ENCODE peak calls at places on chromosomes 4 and X, in five cellular contexts. W is OCI-LY7, Z is MM.1S, M is neural progenitor cell, D is HCT116. Y is an unnamed sample.

GRCh38 chr4:145934434-145935047 is 4.1 kb downstream of the ZNF827 start:
- DNase-seq in W (peak), Z (no peak), M (no peak), D (no peak), Y (no peak)

GRCh38 chr4:3816983-3817382 is 50.8 kb downstream of the ADRA2C start:
- DNase-seq in W (no peak), Z (no peak), M (no peak), D (no peak), Y (no peak)

GRCh38 chr4:31408136-31408535 is 688.0 kb downstream of the PCDH7 start:
- DNase-seq in W (no peak), Z (no peak), M (no peak), D (no peak), Y (no peak)

GRCh38 chrX:43706786-43707185 is 50.7 kb downstream of the MAOA start:
- DNase-seq in W (no peak), Z (no peak), M (no peak), D (no peak), Y (no peak)

GRCh38 chrX:48897157-48897620 is 379 bp downstream of the TIMM17B start:
- DNase-seq in W (peak), Z (peak), M (peak), D (peak), Y (peak)

GRCh38 chr4:105139646-105140045 is 7.0 kb upstream of the TET2 start:
- DNase-seq in W (no peak), Z (no peak), M (no peak), D (no peak), Y (no peak)

GRCh38 chr4:186190456-186191265 is 706 bp upstream of the CYP4V2 start:
- DNase-seq in W (peak), Z (peak), M (peak), D (no peak), Y (peak)

GRCh38 chrX:154378059-154378798 is 866 bp upstream of the EMD start:
- DNase-seq in W (peak), Z (no peak), M (no peak), D (no peak), Y (peak)

GRCh38 chr4:182207806-182208483 is 35.3 kb upstream of the TENM3 start:
- DNase-seq in W (no peak), Z (no peak), M (no peak), D (no peak), Y (peak)

GRCh38 chr4:153661215-153661822 is 22.8 kb upstream of the TLR2 start:
- DNase-seq in W (no peak), Z (no peak), M (no peak), D (no peak), Y (no peak)

GRCh38 chrX:17082831-17083230 is 136.4 kb downstream of the REPS2 start:
- DNase-seq in W (peak), Z (peak), M (peak), D (peak), Y (peak)

GRCh38 chr4:95540227-95540626 is 8.5 kb downstream of the UNC5C start:
- DNase-seq in W (no peak), Z (no peak), M (no peak), D (no peak), Y (no peak)

GRCh38 chrX:54427837-54428424 is 12.3 kb upstream of the TSR2 start:
- DNase-seq in W (no peak), Z (peak), M (no peak), D (no peak), Y (no peak)

GRCh38 chr4:3387943-3388348 is 53.8 kb upstream of the HGFAC start:
- DNase-seq in W (no peak), Z (no peak), M (no peak), D (no peak), Y (no peak)

GRCh38 chr4:158125325-158125724 is 47.5 kb downstream of the GASK1B start:
- DNase-seq in W (no peak), Z (no peak), M (no peak), D (no peak), Y (no peak)

GRCh38 chr4:41709844-41710481 is 38.6 kb downstream of the PHOX2B start:
- DNase-seq in W (no peak), Z (no peak), M (no peak), D (no peak), Y (peak)

GRCh38 chrX:100864967-100865366 is 9.2 kb downstream of the NOX1 start:
- DNase-seq in W (no peak), Z (no peak), M (no peak), D (no peak), Y (no peak)

GRCh38 chr4:98963538-98964433 is 31.7 kb upstream of the METAP1 start:
- DNase-seq in W (no peak), Z (no peak), M (no peak), D (no peak), Y (no peak)

GRCh38 chr4:184384056-184384809 is 90.1 kb downstream of the IRF2 start:
- DNase-seq in W (peak), Z (peak), M (peak), D (no peak), Y (peak)

GRCh38 chr4:122899682-122900081 is 22.7 kb downstream of the NUDT6 start:
- DNase-seq in W (no peak), Z (no peak), M (no peak), D (no peak), Y (no peak)

GRCh38 chrX:149938427-149939270 is at the start of gene EOLA2:
- DNase-seq in W (peak), Z (peak), M (peak), D (peak), Y (peak)

GRCh38 chrX:149495573-149496071 is 9.5 kb downstream of the IDS start:
- DNase-seq in W (no peak), Z (no peak), M (no peak), D (peak), Y (peak)

GRCh38 chr4:60241886-60242285 is 958.2 kb upstream of the ADGRL3 start:
- DNase-seq in W (no peak), Z (no peak), M (peak), D (no peak), Y (peak)

GRCh38 chr4:70624226-70624793 is 4.2 kb upstream of the ENAM start:
- DNase-seq in W (no peak), Z (no peak), M (no peak), D (no peak), Y (no peak)

GRCh38 chr4:59339631-59340030 is 1860.5 kb upstream of the ADGRL3 start:
- DNase-seq in W (no peak), Z (no peak), M (peak), D (no peak), Y (no peak)

GRCh38 chr4:92629302-92629701 is 325.5 kb downstream of the GRID2 start:
- DNase-seq in W (no peak), Z (no peak), M (no peak), D (no peak), Y (no peak)

GRCh38 chr4:5707366-5708133 is 809 bp downstream of the EVC2 start:
- DNase-seq in W (no peak), Z (no peak), M (no peak), D (no peak), Y (no peak)

GRCh38 chr4:186203391-186203802 is 12.0 kb downstream of the CYP4V2 start:
- DNase-seq in W (no peak), Z (peak), M (no peak), D (no peak), Y (peak)

GRCh38 chrX:154652311-154653047 is 900 bp downstream of the CTAG2 start:
- DNase-seq in W (no peak), Z (no peak), M (no peak), D (no peak), Y (peak)

GRCh38 chrX:2638279-2638678 is 52.8 kb upstream of the CD99 start:
- DNase-seq in W (no peak), Z (no peak), M (no peak), D (no peak), Y (no peak)

GRCh38 chrX:31091819-31092218 is 20.0 kb upstream of the FTHL17 start:
- DNase-seq in W (no peak), Z (no peak), M (no peak), D (no peak), Y (no peak)

GRCh38 chrX:35382966-35383365 is 415.2 kb upstream of the MAGEB16 start:
- DNase-seq in W (no peak), Z (no peak), M (no peak), D (no peak), Y (no peak)

GRCh38 chrX:136752796-136753195 is 27.9 kb downstream of the ARHGEF6 start:
- DNase-seq in W (no peak), Z (no peak), M (no peak), D (no peak), Y (no peak)

GRCh38 chr4:10734697-10735096 is 50.1 kb upstream of the CLNK start:
- DNase-seq in W (no peak), Z (no peak), M (no peak), D (no peak), Y (no peak)

DNA sequence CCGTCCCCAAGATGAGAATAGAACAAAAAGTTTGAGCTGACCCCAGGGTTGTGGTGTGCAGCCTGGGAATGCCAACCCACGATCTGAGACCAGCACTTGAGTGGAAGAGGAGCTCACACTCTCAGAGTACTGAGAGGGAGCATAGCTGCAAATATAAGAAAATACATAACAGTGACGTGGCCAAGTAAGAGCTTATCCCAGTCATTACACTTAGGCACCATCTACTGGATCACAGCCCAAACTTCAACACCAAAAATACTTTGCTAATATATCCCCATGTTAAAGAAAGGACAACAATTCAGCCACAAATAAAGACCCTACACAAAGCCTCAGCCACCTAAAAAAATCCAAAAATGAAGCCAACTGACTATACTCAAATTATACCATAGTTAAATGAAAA is 33.3 kb upstream of the CXCL6 start:
- DNase-seq in W (no peak), Z (no peak), M (no peak), D (no peak), Y (no peak)
- H2AFZ ChIP-seq in W (no peak), Z (no peak), M (no peak), D (no peak), Y (no peak)

GRCh38 chrX:69153060-69153730 is 12.1 kb downstream of the PJA1 start:
- DNase-seq in W (no peak), Z (no peak), M (peak), D (no peak), Y (peak)
- TF ChIP-seq EZH2phosphoT487 in W (no peak), Z (no peak), M (no peak), D (no peak), Y (no peak)

GRCh38 chr4:87839309-87839946 is 6.7 kb downstream of the MEPE start:
- DNase-seq in W (peak), Z (peak), M (peak), D (no peak), Y (peak)

GRCh38 chr4:87848622-87849351 is 16.0 kb downstream of the MEPE start:
- DNase-seq in W (peak), Z (peak), M (peak), D (peak), Y (peak)

GRCh38 chr4:87844476-87844875 is 11.7 kb downstream of the MEPE start:
- DNase-seq in W (no peak), Z (no peak), M (no peak), D (no peak), Y (no peak)

GRCh38 chr4:87840149-87840548 is 7.4 kb downstream of the MEPE start:
- DNase-seq in W (no peak), Z (no peak), M (no peak), D (no peak), Y (no peak)

GRCh38 chr4:87843936-87844335 is 11.2 kb downstream of the MEPE start:
- DNase-seq in W (no peak), Z (peak), M (no peak), D (no peak), Y (peak)
- H2AFZ ChIP-seq in W (no peak), Z (no peak), M (no peak), D (no peak), Y (no peak)

DNA sequence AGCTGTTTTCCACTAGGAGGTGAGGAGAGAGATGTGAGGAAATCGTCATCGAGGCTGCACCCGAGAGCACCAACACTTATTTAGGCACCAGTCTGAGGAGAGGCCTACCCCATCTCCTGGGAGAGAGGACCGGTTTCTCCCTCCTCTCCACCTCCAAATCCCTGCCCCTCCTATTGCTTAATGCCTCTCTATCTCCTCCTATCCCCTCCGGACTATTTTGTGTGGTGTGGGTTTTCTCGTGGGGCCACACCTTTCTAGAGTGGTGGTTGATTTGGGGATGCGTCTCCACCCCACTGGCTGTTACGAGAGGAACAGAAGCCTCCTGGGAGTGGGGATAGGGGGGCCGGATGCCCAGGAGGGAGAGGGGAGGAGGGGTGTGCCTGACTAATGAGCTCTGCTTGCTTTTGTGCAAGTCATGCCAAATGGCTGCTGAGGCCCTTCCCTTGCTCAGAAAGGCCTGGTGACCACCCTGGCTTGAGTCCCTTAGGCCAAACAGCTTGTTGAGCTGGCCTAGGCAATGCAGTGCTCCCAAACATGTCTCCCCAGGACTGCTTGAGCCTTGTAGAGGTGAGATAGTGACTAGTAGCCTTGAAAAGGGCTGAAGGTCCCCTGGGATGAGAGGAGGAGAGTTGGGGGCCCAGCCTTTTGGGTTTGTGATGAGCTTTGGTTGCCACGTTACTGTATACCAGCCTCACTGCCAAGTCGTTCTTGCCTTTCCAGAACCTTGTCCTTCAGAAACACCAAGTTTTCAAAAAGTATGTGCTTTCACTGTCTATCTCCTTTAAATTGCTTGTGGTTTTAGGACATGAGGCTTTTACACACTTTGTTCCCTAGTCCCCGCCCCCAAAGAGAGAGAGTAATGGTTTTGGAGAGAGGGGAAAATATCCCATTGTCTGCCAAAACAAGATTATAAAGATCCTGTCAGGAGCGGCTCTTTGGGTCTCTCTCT is 1.2 kb downstream of the MSN start:
- DNase-seq in W (peak), Z (peak), M (peak), D (peak), Y (peak)
- TF ChIP-seq EZH2phosphoT487 in W (no peak), Z (no peak), M (no peak), D (no peak), Y (no peak)

GRCh38 chr4:113398441-113399143 is 349.1 kb downstream of the ANK2 start:
- DNase-seq in W (no peak), Z (no peak), M (no peak), D (no peak), Y (no peak)
- H2AFZ ChIP-seq in W (no peak), Z (no peak), M (no peak), D (no peak), Y (no peak)

Y was measured in hepatocyte.